ENCODE peak calls at places on chromosomes 4 and X, in five cellular contexts. One of them, this sample, is unnamed.

GRCh38 chr4:6124386-6125102 is 75.8 kb downstream of the JAKMIP1 start:
- DNase-seq in activated CD8-positive, alpha-beta T cell treated with anti-CD3 and anti-CD28 coated beads for 36 hours: no peak
- DNase-seq in psoas muscle: no peak
- DNase-seq in HL-60: no peak
- DNase-seq in tibial artery: peak
- DNase-seq in this sample: no peak

GRCh38 chr4:180840142-180840541 is 1403.1 kb upstream of the TENM3 start:
- DNase-seq in activated CD8-positive, alpha-beta T cell treated with anti-CD3 and anti-CD28 coated beads for 36 hours: no peak
- DNase-seq in psoas muscle: no peak
- DNase-seq in HL-60: no peak
- DNase-seq in tibial artery: no peak
- DNase-seq in this sample: no peak

GRCh38 chr4:87516683-87517082 is 12.5 kb downstream of the SPARCL1 start:
- DNase-seq in activated CD8-positive, alpha-beta T cell treated with anti-CD3 and anti-CD28 coated beads for 36 hours: no peak
- DNase-seq in psoas muscle: no peak
- DNase-seq in HL-60: no peak
- DNase-seq in tibial artery: no peak
- DNase-seq in this sample: no peak

GRCh38 chrX:53441531-53442321 is 7.6 kb upstream of the HSD17B10 start:
- DNase-seq in activated CD8-positive, alpha-beta T cell treated with anti-CD3 and anti-CD28 coated beads for 36 hours: peak
- DNase-seq in psoas muscle: peak
- DNase-seq in HL-60: peak
- DNase-seq in tibial artery: peak
- DNase-seq in this sample: peak

GRCh38 chr4:108166441-108167315 is 2.1 kb downstream of the LEF1 start:
- DNase-seq in activated CD8-positive, alpha-beta T cell treated with anti-CD3 and anti-CD28 coated beads for 36 hours: peak
- DNase-seq in psoas muscle: no peak
- DNase-seq in HL-60: no peak
- DNase-seq in tibial artery: no peak
- DNase-seq in this sample: peak

GRCh38 chr4:17510582-17510981 is 1.3 kb downstream of the QDPR start:
- DNase-seq in activated CD8-positive, alpha-beta T cell treated with anti-CD3 and anti-CD28 coated beads for 36 hours: no peak
- DNase-seq in psoas muscle: no peak
- DNase-seq in HL-60: no peak
- DNase-seq in tibial artery: no peak
- DNase-seq in this sample: no peak

GRCh38 chr4:2290974-2291704 is 29.2 kb upstream of the MXD4 start:
- DNase-seq in activated CD8-positive, alpha-beta T cell treated with anti-CD3 and anti-CD28 coated beads for 36 hours: peak
- DNase-seq in psoas muscle: peak
- DNase-seq in HL-60: no peak
- DNase-seq in tibial artery: no peak
- DNase-seq in this sample: peak

GRCh38 chrX:5113128-5113527 is 1115.5 kb downstream of the NLGN4X start:
- DNase-seq in activated CD8-positive, alpha-beta T cell treated with anti-CD3 and anti-CD28 coated beads for 36 hours: no peak
- DNase-seq in psoas muscle: no peak
- DNase-seq in HL-60: no peak
- DNase-seq in tibial artery: no peak
- DNase-seq in this sample: no peak

GRCh38 chr4:118968006-118968405 is 79.4 kb downstream of the SYNPO2 start:
- DNase-seq in activated CD8-positive, alpha-beta T cell treated with anti-CD3 and anti-CD28 coated beads for 36 hours: peak
- DNase-seq in psoas muscle: peak
- DNase-seq in HL-60: no peak
- DNase-seq in tibial artery: peak
- DNase-seq in this sample: peak

GRCh38 chr4:124974163-124974562 is 261.6 kb upstream of the ANKRD50 start:
- DNase-seq in activated CD8-positive, alpha-beta T cell treated with anti-CD3 and anti-CD28 coated beads for 36 hours: no peak
- DNase-seq in psoas muscle: no peak
- DNase-seq in HL-60: no peak
- DNase-seq in tibial artery: no peak
- DNase-seq in this sample: no peak

GRCh38 chrX:111761578-111762135 is 80.7 kb downstream of the ALG13 start:
- DNase-seq in activated CD8-positive, alpha-beta T cell treated with anti-CD3 and anti-CD28 coated beads for 36 hours: no peak
- DNase-seq in psoas muscle: no peak
- DNase-seq in HL-60: no peak
- DNase-seq in tibial artery: no peak
- DNase-seq in this sample: no peak

GRCh38 chrX:139224953-139225665 is 305.4 kb upstream of the F9 start:
- DNase-seq in activated CD8-positive, alpha-beta T cell treated with anti-CD3 and anti-CD28 coated beads for 36 hours: no peak
- DNase-seq in psoas muscle: no peak
- DNase-seq in HL-60: no peak
- DNase-seq in tibial artery: no peak
- DNase-seq in this sample: no peak

GRCh38 chr4:80335554-80336358 is at the start of gene CFAP299:
- DNase-seq in activated CD8-positive, alpha-beta T cell treated with anti-CD3 and anti-CD28 coated beads for 36 hours: peak
- DNase-seq in psoas muscle: peak
- DNase-seq in HL-60: peak
- DNase-seq in tibial artery: peak
- DNase-seq in this sample: peak

GRCh38 chr4:1369091-1369450 is 22.1 kb downstream of the UVSSA start:
- DNase-seq in activated CD8-positive, alpha-beta T cell treated with anti-CD3 and anti-CD28 coated beads for 36 hours: no peak
- DNase-seq in psoas muscle: no peak
- DNase-seq in HL-60: no peak
- DNase-seq in tibial artery: no peak
- DNase-seq in this sample: no peak

GRCh38 chr4:114277690-114278089 is 298.2 kb upstream of the ARSJ start:
- DNase-seq in activated CD8-positive, alpha-beta T cell treated with anti-CD3 and anti-CD28 coated beads for 36 hours: no peak
- DNase-seq in psoas muscle: no peak
- DNase-seq in HL-60: no peak
- DNase-seq in tibial artery: no peak
- DNase-seq in this sample: no peak

GRCh38 chr4:93228021-93228420 is 600.5 kb upstream of the ATOH1 start:
- DNase-seq in activated CD8-positive, alpha-beta T cell treated with anti-CD3 and anti-CD28 coated beads for 36 hours: no peak
- DNase-seq in psoas muscle: no peak
- DNase-seq in HL-60: no peak
- DNase-seq in tibial artery: no peak
- DNase-seq in this sample: no peak

GRCh38 chrX:54944816-54945215 is 24.2 kb downstream of the TRO start:
- DNase-seq in activated CD8-positive, alpha-beta T cell treated with anti-CD3 and anti-CD28 coated beads for 36 hours: no peak
- DNase-seq in psoas muscle: no peak
- DNase-seq in HL-60: no peak
- DNase-seq in tibial artery: no peak
- DNase-seq in this sample: no peak

GRCh38 chr4:150768492-150768891 is 186.5 kb downstream of the MAB21L2 start:
- DNase-seq in activated CD8-positive, alpha-beta T cell treated with anti-CD3 and anti-CD28 coated beads for 36 hours: no peak
- DNase-seq in psoas muscle: no peak
- DNase-seq in HL-60: no peak
- DNase-seq in tibial artery: no peak
- DNase-seq in this sample: no peak

GRCh38 chrX:9899640-9900075 is 67.5 kb upstream of the CLDN34 start:
- DNase-seq in activated CD8-positive, alpha-beta T cell treated with anti-CD3 and anti-CD28 coated beads for 36 hours: peak
- DNase-seq in psoas muscle: no peak
- DNase-seq in HL-60: no peak
- DNase-seq in tibial artery: no peak
- DNase-seq in this sample: peak

GRCh38 chr4:97653701-97654100 is 489.6 kb downstream of the STPG2 start:
- DNase-seq in activated CD8-positive, alpha-beta T cell treated with anti-CD3 and anti-CD28 coated beads for 36 hours: no peak
- DNase-seq in psoas muscle: no peak
- DNase-seq in HL-60: no peak
- DNase-seq in tibial artery: no peak
- DNase-seq in this sample: no peak

GRCh38 chr4:123444298-123444731 is 47.7 kb downstream of the SPRY1 start:
- DNase-seq in activated CD8-positive, alpha-beta T cell treated with anti-CD3 and anti-CD28 coated beads for 36 hours: peak
- DNase-seq in psoas muscle: no peak
- DNase-seq in HL-60: peak
- DNase-seq in tibial artery: no peak
- DNase-seq in this sample: peak

GRCh38 chr4:105057370-105058096 is 89.1 kb upstream of the TET2 start:
- DNase-seq in activated CD8-positive, alpha-beta T cell treated with anti-CD3 and anti-CD28 coated beads for 36 hours: no peak
- DNase-seq in psoas muscle: no peak
- DNase-seq in HL-60: peak
- DNase-seq in tibial artery: no peak
- DNase-seq in this sample: peak

GRCh38 chr4:118842055-118842454 is 6.1 kb upstream of the SEC24D start:
- DNase-seq in activated CD8-positive, alpha-beta T cell treated with anti-CD3 and anti-CD28 coated beads for 36 hours: no peak
- DNase-seq in psoas muscle: no peak
- DNase-seq in HL-60: no peak
- DNase-seq in tibial artery: no peak
- DNase-seq in this sample: no peak

GRCh38 chr4:95304898-95305297 is 243.9 kb downstream of the UNC5C start:
- DNase-seq in activated CD8-positive, alpha-beta T cell treated with anti-CD3 and anti-CD28 coated beads for 36 hours: no peak
- DNase-seq in psoas muscle: no peak
- DNase-seq in HL-60: no peak
- DNase-seq in tibial artery: no peak
- DNase-seq in this sample: no peak

GRCh38 chr4:22458112-22458511 is 57.8 kb downstream of the ADGRA3 start:
- DNase-seq in activated CD8-positive, alpha-beta T cell treated with anti-CD3 and anti-CD28 coated beads for 36 hours: no peak
- DNase-seq in psoas muscle: peak
- DNase-seq in HL-60: no peak
- DNase-seq in tibial artery: no peak
- DNase-seq in this sample: no peak

GRCh38 chrX:31038585-31039326 is 33.1 kb downstream of the FTHL17 start:
- DNase-seq in activated CD8-positive, alpha-beta T cell treated with anti-CD3 and anti-CD28 coated beads for 36 hours: peak
- DNase-seq in psoas muscle: no peak
- DNase-seq in HL-60: no peak
- DNase-seq in tibial artery: peak
- DNase-seq in this sample: peak

GRCh38 chrX:31832263-31832662 is 760.4 kb upstream of the FTHL17 start:
- DNase-seq in activated CD8-positive, alpha-beta T cell treated with anti-CD3 and anti-CD28 coated beads for 36 hours: no peak
- DNase-seq in psoas muscle: no peak
- DNase-seq in HL-60: no peak
- DNase-seq in tibial artery: no peak
- DNase-seq in this sample: no peak

GRCh38 chr4:77310931-77311330 is 153.9 kb downstream of the CCNG2 start:
- DNase-seq in activated CD8-positive, alpha-beta T cell treated with anti-CD3 and anti-CD28 coated beads for 36 hours: no peak
- DNase-seq in psoas muscle: no peak
- DNase-seq in HL-60: no peak
- DNase-seq in tibial artery: no peak
- DNase-seq in this sample: no peak

GRCh38 chr4:124061413-124061812 is 651.1 kb downstream of the ANKRD50 start:
- DNase-seq in activated CD8-positive, alpha-beta T cell treated with anti-CD3 and anti-CD28 coated beads for 36 hours: no peak
- DNase-seq in psoas muscle: no peak
- DNase-seq in HL-60: no peak
- DNase-seq in tibial artery: no peak
- DNase-seq in this sample: no peak

DNA sequence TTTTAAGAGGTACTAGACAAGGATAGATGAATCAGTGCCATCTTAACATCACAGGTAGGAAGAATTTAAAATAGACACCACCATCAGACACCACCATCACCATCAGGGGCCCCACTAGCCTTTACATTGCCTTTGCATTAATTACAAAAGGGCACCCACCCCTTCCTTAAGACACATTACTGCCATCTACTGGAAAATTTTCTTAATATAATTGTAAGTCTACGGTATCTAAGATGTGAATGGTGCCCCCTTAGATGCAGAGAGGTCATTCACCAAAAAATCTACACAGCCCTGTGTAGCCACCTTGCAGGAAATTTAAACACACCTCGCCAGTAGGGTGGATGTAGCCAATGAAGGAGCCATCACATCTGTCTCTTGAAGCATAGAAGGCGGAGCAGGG is 184.1 kb downstream of the MID1IP1 start:
- DNase-seq in activated CD8-positive, alpha-beta T cell treated with anti-CD3 and anti-CD28 coated beads for 36 hours: peak
- DNase-seq in psoas muscle: no peak
- DNase-seq in HL-60: no peak
- DNase-seq in tibial artery: no peak
- DNase-seq in this sample: peak
- TF ChIP-seq CTCF in activated CD8-positive, alpha-beta T cell treated with anti-CD3 and anti-CD28 coated beads for 36 hours: peak
- TF ChIP-seq CTCF in psoas muscle: peak
- TF ChIP-seq CTCF in HL-60: no peak
- TF ChIP-seq CTCF in tibial artery: peak
- TF ChIP-seq CTCF in this sample: peak

GRCh38 chr4:54541426-54542118 is 116.2 kb upstream of the KIT start:
- DNase-seq in activated CD8-positive, alpha-beta T cell treated with anti-CD3 and anti-CD28 coated beads for 36 hours: no peak
- DNase-seq in psoas muscle: no peak
- DNase-seq in HL-60: no peak
- DNase-seq in tibial artery: no peak
- DNase-seq in this sample: no peak

GRCh38 chr4:54542119-54542438 is 115.7 kb upstream of the KIT start:
- DNase-seq in activated CD8-positive, alpha-beta T cell treated with anti-CD3 and anti-CD28 coated beads for 36 hours: no peak
- DNase-seq in psoas muscle: no peak
- DNase-seq in HL-60: no peak
- DNase-seq in tibial artery: no peak
- DNase-seq in this sample: no peak

GRCh38 chr4:54542540-54543041 is 115.2 kb upstream of the KIT start:
- DNase-seq in activated CD8-positive, alpha-beta T cell treated with anti-CD3 and anti-CD28 coated beads for 36 hours: no peak
- DNase-seq in psoas muscle: no peak
- DNase-seq in HL-60: no peak
- DNase-seq in tibial artery: no peak
- DNase-seq in this sample: no peak

GRCh38 chr4:54540931-54541330 is 116.8 kb upstream of the KIT start:
- DNase-seq in activated CD8-positive, alpha-beta T cell treated with anti-CD3 and anti-CD28 coated beads for 36 hours: no peak
- DNase-seq in psoas muscle: no peak
- DNase-seq in HL-60: no peak
- DNase-seq in tibial artery: no peak
- DNase-seq in this sample: no peak

DNA sequence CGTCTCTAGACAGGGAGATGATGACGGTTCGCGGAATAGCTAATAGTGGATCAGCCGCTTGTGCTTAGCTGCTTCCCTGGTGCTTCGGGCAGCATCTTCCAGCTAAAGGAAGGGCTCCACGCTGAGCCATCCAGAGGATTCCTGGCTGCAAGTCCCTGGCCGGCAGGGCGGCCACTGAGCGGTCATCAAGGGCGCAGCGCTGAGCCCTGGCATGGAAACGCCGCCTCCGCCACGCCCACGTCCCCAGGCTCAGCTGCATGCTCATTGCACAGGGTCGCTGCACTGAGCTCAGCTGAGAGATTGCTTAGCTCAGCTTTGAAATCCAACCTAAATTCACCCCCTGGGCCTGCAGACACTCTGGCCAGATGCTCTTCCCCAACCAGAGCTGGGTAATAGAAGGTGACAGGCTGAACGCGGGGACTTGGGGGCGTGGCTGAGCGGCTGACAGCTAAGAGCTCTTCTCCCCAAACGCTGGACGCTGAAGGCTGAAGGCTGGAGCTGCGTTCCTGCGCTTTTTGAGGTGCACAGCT is 118.2 kb upstream of the KIT start:
- DNase-seq in activated CD8-positive, alpha-beta T cell treated with anti-CD3 and anti-CD28 coated beads for 36 hours: peak
- DNase-seq in psoas muscle: peak
- DNase-seq in HL-60: no peak
- DNase-seq in tibial artery: peak
- DNase-seq in this sample: no peak
- TF ChIP-seq CTCF in activated CD8-positive, alpha-beta T cell treated with anti-CD3 and anti-CD28 coated beads for 36 hours: no peak
- TF ChIP-seq CTCF in psoas muscle: no peak
- TF ChIP-seq CTCF in HL-60: no peak
- TF ChIP-seq CTCF in tibial artery: no peak
- TF ChIP-seq CTCF in this sample: no peak

GRCh38 chrX:109301177-109301576 is 180.7 kb downstream of the GUCY2F start:
- DNase-seq in activated CD8-positive, alpha-beta T cell treated with anti-CD3 and anti-CD28 coated beads for 36 hours: no peak
- DNase-seq in psoas muscle: no peak
- DNase-seq in HL-60: no peak
- DNase-seq in tibial artery: no peak
- DNase-seq in this sample: no peak

GRCh38 chrX:109294097-109294815 is 187.6 kb downstream of the GUCY2F start:
- DNase-seq in activated CD8-positive, alpha-beta T cell treated with anti-CD3 and anti-CD28 coated beads for 36 hours: no peak
- DNase-seq in psoas muscle: no peak
- DNase-seq in HL-60: no peak
- DNase-seq in tibial artery: no peak
- DNase-seq in this sample: no peak

GRCh38 chrX:109300415-109300814 is 181.5 kb downstream of the GUCY2F start:
- DNase-seq in activated CD8-positive, alpha-beta T cell treated with anti-CD3 and anti-CD28 coated beads for 36 hours: no peak
- DNase-seq in psoas muscle: no peak
- DNase-seq in HL-60: no peak
- DNase-seq in tibial artery: no peak
- DNase-seq in this sample: no peak

GRCh38 chrX:109299091-109299490 is 182.8 kb downstream of the GUCY2F start:
- DNase-seq in activated CD8-positive, alpha-beta T cell treated with anti-CD3 and anti-CD28 coated beads for 36 hours: no peak
- DNase-seq in psoas muscle: no peak
- DNase-seq in HL-60: no peak
- DNase-seq in tibial artery: no peak
- DNase-seq in this sample: no peak
- TF ChIP-seq CTCF in activated CD8-positive, alpha-beta T cell treated with anti-CD3 and anti-CD28 coated beads for 36 hours: no peak
- TF ChIP-seq CTCF in psoas muscle: no peak
- TF ChIP-seq CTCF in HL-60: no peak
- TF ChIP-seq CTCF in tibial artery: no peak
- TF ChIP-seq CTCF in this sample: no peak

GRCh38 chr4:163107754-163108153 is 58.9 kb downstream of the NAF1 start:
- DNase-seq in activated CD8-positive, alpha-beta T cell treated with anti-CD3 and anti-CD28 coated beads for 36 hours: no peak
- DNase-seq in psoas muscle: no peak
- DNase-seq in HL-60: no peak
- DNase-seq in tibial artery: no peak
- DNase-seq in this sample: peak
- TF ChIP-seq CTCF in activated CD8-positive, alpha-beta T cell treated with anti-CD3 and anti-CD28 coated beads for 36 hours: peak
- TF ChIP-seq CTCF in psoas muscle: peak
- TF ChIP-seq CTCF in HL-60: no peak
- TF ChIP-seq CTCF in tibial artery: peak
- TF ChIP-seq CTCF in this sample: peak